ENCODE peak calls at places on chromosomes 2 and 18, in six cellular contexts. W is IMR-90, Z is adipocyte, I is endodermal cell, Q is heart right ventricle, D is GM23248. C is an unnamed sample.
A peak's percentile ranks its signal among the peaks of the same experiment; 100 is the strongest.

GRCh38 chr2:86038291-86039081 is 67.2 kb downstream of the POLR1A start:
- DNase-seq in W (no peak), Z (no peak), I (no peak), Q (no peak), D (peak; percentile 82), C (peak; percentile 20)

GRCh38 chr2:38239452-38239851 is 137.6 kb downstream of the ATL2 start:
- DNase-seq in W (no peak), Z (no peak), I (no peak), Q (no peak), D (no peak), C (no peak)

GRCh38 chr2:142825861-142826260 is 51.6 kb upstream of the KYNU start:
- DNase-seq in W (no peak), Z (no peak), I (no peak), Q (no peak), D (peak; percentile 19), C (peak; percentile 85)

GRCh38 chr2:169799555-169799954 is 884 bp downstream of the SSB start:
- DNase-seq in W (peak; percentile 35), Z (peak; percentile 47), I (no peak), Q (no peak), D (peak; percentile 55), C (peak; percentile 51)

GRCh38 chr2:197514754-197515153 is 1.1 kb upstream of the MOB4 start:
- DNase-seq in W (no peak), Z (peak; percentile 9), I (no peak), Q (no peak), D (peak; percentile 33), C (no peak)

GRCh38 chr2:190879474-190880373 is 897 bp upstream of the GLS start:
- DNase-seq in W (no peak), Z (peak; percentile 86), I (no peak), Q (no peak), D (peak; percentile 77), C (peak; percentile 20)

GRCh38 chr18:55381277-55381676 is 206.7 kb downstream of the TCF4 start:
- DNase-seq in W (peak; percentile 89), Z (peak; percentile 71), I (no peak), Q (no peak), D (peak; percentile 84), C (no peak)

GRCh38 chr2:157989227-157989626 is 112.4 kb upstream of the UPP2 start:
- DNase-seq in W (no peak), Z (no peak), I (no peak), Q (no peak), D (no peak), C (no peak)

GRCh38 chr2:195929531-195929930 is 139.1 kb downstream of the DNAH7 start:
- DNase-seq in W (no peak), Z (no peak), I (no peak), Q (no peak), D (no peak), C (no peak)

GRCh38 chr2:208251098-208251497 is 3.8 kb downstream of the IDH1 start:
- DNase-seq in W (no peak), Z (no peak), I (no peak), Q (no peak), D (no peak), C (no peak)

DNA sequence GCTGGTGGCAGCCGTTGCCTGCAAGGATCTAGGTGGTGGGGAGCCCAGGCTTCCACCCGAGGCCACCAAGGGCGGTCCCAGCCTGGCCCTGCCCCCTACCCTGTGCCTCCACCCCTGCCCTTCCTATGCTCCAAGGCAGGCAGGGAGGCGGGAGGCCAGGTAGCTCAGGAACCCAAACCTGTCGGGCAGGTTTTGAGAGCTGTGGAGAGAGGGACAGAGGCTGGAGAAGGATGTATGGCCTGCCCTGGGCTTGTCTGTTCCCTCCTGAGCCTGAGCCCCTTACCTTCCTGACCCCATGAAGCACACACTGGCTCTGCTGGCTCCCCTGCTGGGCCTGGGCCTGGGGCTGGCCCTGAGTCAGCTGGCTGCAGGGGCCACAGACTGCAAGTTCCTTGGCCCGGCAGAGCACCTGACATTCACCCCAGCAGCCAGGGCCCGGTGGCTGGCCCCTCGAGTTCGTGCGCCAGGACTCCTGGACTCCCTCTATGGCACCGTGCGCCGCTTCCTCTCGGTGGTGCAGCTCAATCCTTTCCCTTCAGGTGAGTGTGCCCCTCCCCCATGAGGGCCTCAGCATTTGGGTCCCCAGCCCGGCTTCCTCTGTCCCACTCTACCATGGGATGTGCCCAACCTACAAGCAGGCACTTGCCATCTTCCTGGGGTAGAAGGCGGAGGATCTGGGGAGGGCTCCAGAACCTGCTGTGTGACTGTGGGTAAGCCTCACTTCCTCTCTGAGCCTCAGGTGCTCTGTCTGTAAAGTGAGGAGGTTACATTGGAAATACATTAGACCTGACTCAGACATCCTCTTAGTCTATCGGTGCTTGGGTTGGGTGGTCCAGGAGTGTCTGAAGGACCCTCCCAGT is at the start of gene PROM2:
- DNase-seq in W (no peak), Z (no peak), I (peak; percentile 91), Q (no peak), D (no peak), C (no peak)
- H3K4me1 ChIP-seq in W (no peaks in the 10 kb centered on the region), Z (peaks cover 6% of the 10 kb centered on the region), I (no peaks in the 10 kb centered on the region), Q (no peaks in the 10 kb centered on the region), D (peaks cover 5% of the 10 kb centered on the region), C (no peaks in the 10 kb centered on the region)

GRCh38 chr2:216119986-216120385 is 10.8 kb downstream of the XRCC5 start:
- DNase-seq in W (no peak), Z (no peak), I (no peak), Q (no peak), D (no peak), C (no peak)

GRCh38 chr2:216118474-216118873 is 9.3 kb downstream of the XRCC5 start:
- DNase-seq in W (peak; percentile 61), Z (peak; percentile 49), I (no peak), Q (no peak), D (peak; percentile 28), C (no peak)

GRCh38 chr2:216117566-216117965 is 8.4 kb downstream of the XRCC5 start:
- DNase-seq in W (peak; percentile 77), Z (no peak), I (no peak), Q (no peak), D (peak; percentile 38), C (no peak)

GRCh38 chr2:216121255-216121654 is 12.1 kb downstream of the XRCC5 start:
- DNase-seq in W (no peak), Z (no peak), I (no peak), Q (no peak), D (no peak), C (no peak)

GRCh38 chr2:216119144-216119543 is 10.0 kb downstream of the XRCC5 start:
- DNase-seq in W (no peak), Z (no peak), I (no peak), Q (no peak), D (no peak), C (no peak)
- H3K4me1 ChIP-seq in W (peaks cover 16% of the 10 kb centered on the region), Z (peaks cover 44% of the 10 kb centered on the region), I (no peaks in the 10 kb centered on the region), Q (peaks cover 23% of the 10 kb centered on the region), D (peaks cover 36% of the 10 kb centered on the region), C (peaks cover 13% of the 10 kb centered on the region)

GRCh38 chr2:3779650-3780049 is 76.3 kb downstream of the DCDC2C start:
- DNase-seq in W (no peak), Z (no peak), I (no peak), Q (no peak), D (no peak), C (no peak)
- H3K4me1 ChIP-seq in W (no peaks in the 10 kb centered on the region), Z (no peaks in the 10 kb centered on the region), I (no peaks in the 10 kb centered on the region), Q (peaks cover 14% of the 10 kb centered on the region), D (peaks cover 3% of the 10 kb centered on the region), C (peaks cover 4% of the 10 kb centered on the region)

DNA sequence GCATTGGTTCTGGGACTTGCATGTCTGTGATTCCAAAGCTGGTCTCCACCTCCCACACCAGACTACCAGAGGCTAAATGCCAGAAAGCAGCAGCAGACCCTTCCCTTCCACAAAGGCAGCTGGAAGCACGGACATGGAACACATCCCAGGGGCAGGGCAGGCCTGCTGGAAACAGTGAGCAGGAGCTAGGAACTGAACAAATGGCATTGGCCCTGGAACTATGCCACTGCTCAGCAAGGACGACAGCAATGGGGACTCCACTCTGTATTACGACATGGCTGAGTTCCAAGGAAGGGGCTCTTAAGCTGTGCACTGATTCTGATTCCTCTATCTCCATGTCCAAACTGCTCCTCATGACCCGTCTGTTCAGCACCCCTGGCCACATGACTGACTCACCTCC is 77.8 kb upstream of the TFCP2L1 start:
- DNase-seq in W (no peak), Z (no peak), I (no peak), Q (no peak), D (no peak), C (no peak)
- H3K4me1 ChIP-seq in W (peaks cover 29% of the 10 kb centered on the region), Z (peaks cover 20% of the 10 kb centered on the region), I (no peaks in the 10 kb centered on the region), Q (peaks cover 36% of the 10 kb centered on the region), D (peaks cover 49% of the 10 kb centered on the region), C (peaks cover 39% of the 10 kb centered on the region)

DNA sequence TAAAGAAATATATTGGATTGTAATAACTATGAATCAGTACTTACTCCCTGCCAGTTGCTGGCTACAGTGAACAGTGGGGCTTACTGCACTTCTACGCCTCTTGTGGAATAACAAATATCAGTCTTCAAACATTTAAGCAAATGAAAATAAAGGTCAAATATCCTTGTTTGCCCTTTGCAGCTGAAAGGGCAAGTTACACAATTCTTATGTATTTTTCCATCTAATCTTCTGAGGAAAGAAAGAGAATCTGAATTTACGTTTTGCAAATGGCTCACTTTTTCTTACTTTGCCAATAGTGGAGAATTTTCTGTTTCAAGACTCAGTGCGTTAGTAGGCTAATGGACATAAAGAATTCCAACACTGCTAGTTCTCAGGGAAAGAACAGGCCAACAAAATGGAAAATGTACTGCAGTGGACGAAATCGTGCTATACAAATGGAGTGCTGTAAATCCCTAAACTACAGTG is 157.2 kb upstream of the TMEM200C start:
- DNase-seq in W (peak; percentile 7), Z (no peak), I (no peak), Q (no peak), D (no peak), C (no peak)
- H3K4me1 ChIP-seq in W (peaks cover 6% of the 10 kb centered on the region), Z (peaks cover 27% of the 10 kb centered on the region), I (peaks cover 2% of the 10 kb centered on the region), Q (peaks cover 11% of the 10 kb centered on the region), D (peaks cover 25% of the 10 kb centered on the region), C (peaks cover 21% of the 10 kb centered on the region)

GRCh38 chr2:120576509-120577474 is 158.9 kb upstream of the GLI2 start:
- DNase-seq in W (peak; percentile 16), Z (peak; percentile 62), I (no peak), Q (peak; percentile 68), D (peak; percentile 88), C (peak; percentile 51)
- H3K4me1 ChIP-seq in W (no peaks in the 10 kb centered on the region), Z (peaks cover 8% of the 10 kb centered on the region), I (peaks cover 6% of the 10 kb centered on the region), Q (peaks cover 43% of the 10 kb centered on the region), D (peaks cover 3% of the 10 kb centered on the region), C (no peaks in the 10 kb centered on the region)

GRCh38 chr2:36403675-36404230 is 48.2 kb downstream of the CRIM1 start:
- DNase-seq in W (peak; percentile 84), Z (peak; percentile 71), I (no peak), Q (no peak), D (peak; percentile 83), C (peak; percentile 79)

GRCh38 chr2:36404312-36404711 is 48.7 kb downstream of the CRIM1 start:
- DNase-seq in W (no peak), Z (no peak), I (no peak), Q (no peak), D (peak; percentile 68), C (no peak)

GRCh38 chr2:36405183-36405582 is 49.6 kb downstream of the CRIM1 start:
- DNase-seq in W (no peak), Z (no peak), I (no peak), Q (no peak), D (no peak), C (no peak)

GRCh38 chr2:36406296-36406695 is 50.7 kb downstream of the CRIM1 start:
- DNase-seq in W (no peak), Z (no peak), I (no peak), Q (no peak), D (no peak), C (peak; percentile 57)

DNA sequence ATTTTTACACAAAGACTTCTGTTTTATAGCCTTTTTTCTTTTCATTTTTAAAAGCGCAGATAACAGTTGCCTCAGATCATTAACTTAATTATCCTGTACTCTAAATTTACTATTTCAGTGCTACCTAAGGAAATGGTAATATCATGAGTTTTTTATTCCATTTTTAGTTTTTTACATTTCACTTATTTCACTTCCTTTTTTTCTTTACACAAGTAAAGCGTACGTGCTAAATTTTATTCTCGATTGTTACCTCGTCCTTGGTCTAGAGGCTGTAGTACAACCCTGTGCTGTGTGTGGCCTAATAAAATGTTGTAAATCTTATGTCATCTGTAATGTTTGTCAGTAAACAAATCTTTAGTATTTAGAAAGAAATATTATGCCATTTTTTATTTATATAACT is 49.2 kb downstream of the CRIM1 start:
- DNase-seq in W (no peak), Z (no peak), I (no peak), Q (no peak), D (no peak), C (no peak)
- H3K4me1 ChIP-seq in W (peaks cover 36% of the 10 kb centered on the region), Z (peaks cover 15% of the 10 kb centered on the region), I (no peaks in the 10 kb centered on the region), Q (peaks cover 59% of the 10 kb centered on the region), D (peaks cover 54% of the 10 kb centered on the region), C (peaks cover 97% of the 10 kb centered on the region)

C was measured in endothelial cell of umbilical vein.